ENCODE peak calls at places on chromosomes 3 and 15, in five cellular contexts. G is fibroblast of mammary gland; O is stomach; P is naive thymus-derived CD4-positive, alpha-beta T cell; N is upper lobe of right lung. S is an unnamed sample.

GRCh38 chr3:32947466-32948238 is 3.8 kb upstream of the CCR4 start:
- DNase-seq in O (peak; percentile 96), G (peak; percentile 81), P (peak; percentile 87), N (peak; percentile 87), S (no peak)

GRCh38 chr3:105523496-105523895 is 156.8 kb downstream of the ALCAM start:
- DNase-seq in N (no peak), O (no peak), G (peak; percentile 75), P (no peak), S (no peak)

GRCh38 chr15:64146885-64147681 is 4.4 kb upstream of the SNX22 start:
- DNase-seq in N (no peak), G (no peak), O (no peak), P (no peak), S (no peak)

GRCh38 chr3:175526609-175527280 is 667.6 kb downstream of the NAALADL2 start:
- DNase-seq in N (no peak), P (no peak), G (peak; percentile 14), O (no peak), S (no peak)

GRCh38 chr3:179450901-179451334 is 352 bp downstream of the GNB4 start:
- DNase-seq in P (no peak), G (peak; percentile 38), O (no peak), N (no peak), S (no peak)

GRCh38 chr3:69116897-69117296 is 5.5 kb downstream of the LMOD3 start:
- DNase-seq in P (no peak), N (no peak), O (peak; percentile 47), G (no peak), S (no peak)

GRCh38 chr3:41075958-41076357 is 123.3 kb upstream of the CTNNB1 start:
- DNase-seq in N (no peak), P (no peak), G (peak; percentile 24), O (no peak), S (no peak)

GRCh38 chr3:12127366-12127765 is 31.3 kb downstream of the TIMP4 start:
- DNase-seq in G (no peak), O (no peak), N (no peak), P (no peak), S (no peak)

GRCh38 chr15:92807971-92808571 is 92.1 kb upstream of the CHD2 start:
- DNase-seq in N (no peak), G (peak; percentile 49), P (no peak), O (no peak), S (no peak)

GRCh38 chr3:95172549-95172948 is 1109.7 kb downstream of the NSUN3 start:
- DNase-seq in P (no peak), N (no peak), O (no peak), G (no peak), S (no peak)

GRCh38 chr15:41483115-41483514 is 10.6 kb upstream of the ITPKA start:
- DNase-seq in P (peak; percentile 50), N (no peak), G (no peak), O (no peak), S (no peak)

GRCh38 chr3:15367059-15367458 is 34.7 kb upstream of the SH3BP5 start:
- DNase-seq in O (no peak), G (no peak), P (no peak), N (no peak), S (no peak)

GRCh38 chr3:138578961-138579574 is 15.0 kb downstream of the CEP70 start:
- DNase-seq in P (no peak), O (no peak), N (no peak), G (no peak), S (no peak)

S was measured in chondrocyte.